ENCODE peak calls at places on chromosomes 13 and 19, in four cellular contexts. G, D, N and O are unnamed samples.
A peak's percentile ranks its signal among the peaks of the same experiment; 100 is the strongest.

GRCh38 chr13:40433577-40433976 is 232.9 kb downstream of the FOXO1 start:
- DNase-seq in G (no peak), D (no peak), N (peak; percentile 43), O (no peak)

GRCh38 chr19:45276284-45276687 is 25.2 kb downstream of the MARK4 start:
- DNase-seq in N (no peak), G (no peak), D (no peak), O (no peak)

GRCh38 chr19:676343-677105 is at the start of gene FSTL3:
- DNase-seq in N (peak; percentile 57), G (no peak), D (no peak), O (no peak)

GRCh38 chr13:91778123-91778522 is 379.7 kb downstream of the GPC5 start:
- DNase-seq in G (no peak), N (no peak), D (no peak), O (no peak)

GRCh38 chr19:51043497-51043896 is 8.7 kb upstream of the KLK12 start:
- DNase-seq in D (no peak), N (no peak), G (no peak), O (no peak)

GRCh38 chr19:11092181-11092538 is 2.9 kb downstream of the LDLR start:
- DNase-seq in D (no peak), G (no peak), N (no peak), O (no peak)

GRCh38 chr19:8569066-8569761 is 8.0 kb downstream of the MYO1F start:
- DNase-seq in D (peak; percentile 85), N (no peak), G (no peak), O (no peak)

GRCh38 chr19:4957981-4958380 is 10.9 kb upstream of the KDM4B start:
- DNase-seq in N (no peak), G (no peak), D (no peak), O (no peak)

DNA sequence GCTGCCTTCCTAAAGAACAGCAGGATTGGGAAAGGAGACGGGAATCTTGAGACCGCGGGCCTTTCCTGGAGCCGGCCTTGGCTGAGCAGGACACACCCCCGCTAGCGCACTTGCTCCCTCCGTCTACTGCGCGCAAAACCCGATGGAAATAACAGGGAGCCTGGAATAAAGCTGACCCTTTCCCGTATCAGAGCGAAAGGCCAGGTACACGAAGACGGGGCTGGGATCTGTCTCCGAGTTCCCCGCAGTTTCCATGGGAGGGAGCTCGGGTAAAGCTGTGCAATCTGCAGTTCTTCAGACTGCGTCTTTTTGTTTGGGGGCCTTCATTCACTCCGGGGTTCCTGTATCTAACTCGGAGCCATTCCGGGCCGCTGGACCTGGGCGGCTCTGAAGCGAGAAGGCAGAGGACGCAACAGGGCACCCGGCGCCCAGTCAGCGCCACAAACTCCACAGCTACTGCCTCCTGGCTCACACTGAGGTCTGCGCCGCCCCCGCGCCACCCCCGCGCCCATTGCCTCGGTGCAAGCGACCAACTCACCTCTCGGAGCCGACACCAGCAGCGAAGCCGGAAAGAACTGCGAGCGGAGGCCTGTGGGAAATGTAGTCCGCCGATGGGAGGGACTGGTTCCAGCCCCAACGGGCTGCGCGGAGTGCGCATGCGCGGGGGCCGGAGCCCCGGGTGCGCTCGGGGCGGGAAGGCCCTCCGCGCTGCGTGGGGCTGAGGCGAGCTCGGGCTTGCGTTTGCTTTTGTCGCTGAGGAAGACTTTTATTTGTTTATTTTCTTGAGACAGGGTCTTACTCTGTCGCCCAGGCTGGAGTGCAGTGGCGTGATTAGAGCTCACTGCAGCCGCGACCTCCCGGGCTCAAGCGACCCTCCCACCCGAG is at the start of gene ZFP14:
- DNase-seq in G (peak; percentile 95), N (peak; percentile 95), D (peak; percentile 74), O (peak; percentile 97)
- TF ChIP-seq CTCF in G (peak; percentile 8), N (no peak), D (peak; percentile 32), O (peak; percentile 32)

DNA sequence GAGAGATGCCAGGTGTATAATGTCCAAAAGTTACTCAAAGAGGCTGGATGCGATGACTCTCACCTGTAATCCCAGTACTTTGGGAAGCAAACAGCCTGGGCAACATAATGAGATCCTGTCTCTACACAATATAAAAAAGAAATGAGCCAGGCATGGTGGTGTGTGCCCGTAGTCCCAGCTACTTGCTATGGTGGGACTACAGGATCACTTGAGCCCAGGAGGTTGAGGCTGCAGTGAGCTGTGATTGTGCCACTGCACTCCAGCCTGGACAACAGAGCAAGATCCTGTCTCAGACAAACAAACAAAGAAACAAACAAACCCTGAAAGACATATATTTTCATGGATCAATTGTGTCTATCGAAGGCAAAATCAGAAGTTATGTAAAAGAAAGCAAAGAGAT is 54.3 kb upstream of the CYP2B6 start:
- DNase-seq in D (no peak), G (no peak), N (no peak), O (no peak)
- TF ChIP-seq CTCF in D (no peak), G (no peak), N (no peak), O (no peak)

GRCh38 chr19:19475845-19476828 is 39.2 kb downstream of the TSSK6 start:
- DNase-seq in D (no peak), G (no peak), N (no peak), O (no peak)
- TF ChIP-seq CTCF in D (peak; percentile 69), G (peak; percentile 25), N (no peak), O (peak; percentile 36)

GRCh38 chr13:110239280-110240120 is 67.5 kb downstream of the COL4A1 start:
- DNase-seq in D (no peak), N (no peak), G (no peak), O (no peak)
- TF ChIP-seq CTCF in D (peak; percentile 7), N (no peak), G (no peak), O (no peak)

GRCh38 chr19:38697641-38698071 is 46.6 kb downstream of the CAPN12 start:
- DNase-seq in G (peak; percentile 75), N (no peak), D (no peak), O (peak; percentile 52)

GRCh38 chr19:38697197-38697596 is 47.1 kb downstream of the CAPN12 start:
- DNase-seq in D (no peak), N (no peak), G (no peak), O (no peak)

GRCh38 chr19:38699647-38700349 is 44.5 kb downstream of the CAPN12 start:
- DNase-seq in N (no peak), D (no peak), G (no peak), O (peak; percentile 57)

GRCh38 chr19:38699027-38699346 is 45.3 kb downstream of the CAPN12 start:
- DNase-seq in G (no peak), N (no peak), D (no peak), O (no peak)

GRCh38 chr19:38698225-38699026 is 45.8 kb downstream of the CAPN12 start:
- DNase-seq in N (no peak), D (no peak), G (no peak), O (no peak)
- TF ChIP-seq CTCF in N (no peak), D (no peak), G (no peak), O (no peak)

GRCh38 chr19:3682286-3682685 is 18.0 kb downstream of the PIP5K1C start:
- DNase-seq in D (no peak), G (no peak), N (no peak), O (no peak)
- TF ChIP-seq CTCF in D (no peak), G (no peak), N (no peak), O (no peak)

GRCh38 chr13:52383362-52383761 is 22.6 kb downstream of the THSD1 start:
- DNase-seq in G (no peak), N (no peak), D (no peak), O (no peak)
- TF ChIP-seq CTCF in G (no peak), N (no peak), D (no peak), O (no peak)